ENCODE peak calls at places on chromosomes 11 and 22, in nine cellular contexts. E is endothelial cell of umbilical vein, J is mammary epithelial cell, C is mesenchymal stem cell, N is neuronal stem cell, Q is astrocyte, T is GM12878, X is IMR-90, R is K562. Z is an unnamed sample.

GRCh38 chr22:23715811-23716355 is 25.1 kb downstream of the RGL4 start:
- DNase-seq in E (no peak), J (no peak), C (no peak), N (no peak), Q (no peak), T (no peak), X (no peak), R (peak; percentile 13), Z (no peak)

GRCh38 chr22:21639359-21639758 is 2.7 kb upstream of the SDF2L1 start:
- DNase-seq in E (no peak), J (no peak), C (no peak), N (no peak), Q (no peak), T (no peak), X (no peak), R (no peak), Z (no peak)

GRCh38 chr11:75677275-75677674 is 8.4 kb upstream of the MAP6 start:
- DNase-seq in E (no peak), J (no peak), C (no peak), N (no peak), Q (no peak), T (no peak), X (no peak), R (no peak), Z (no peak)

GRCh38 chr22:39593061-39593930 is 22.7 kb downstream of the CACNA1I start:
- DNase-seq in E (peak; percentile 81), J (no peak), C (peak; percentile 35), N (no peak), Q (no peak), T (no peak), X (no peak), R (no peak), Z (peak; percentile 24)

GRCh38 chr11:119368121-119369034 is 13.1 kb downstream of the USP2 start:
- DNase-seq in E (no peak), J (no peak), C (peak; percentile 48), N (no peak), Q (no peak), T (no peak), X (peak; percentile 34), R (peak; percentile 76), Z (peak; percentile 23)

GRCh38 chr11:123815116-123815515 is 9.0 kb upstream of the OR6M1 start:
- DNase-seq in E (no peak), J (no peak), C (no peak), N (no peak), Q (no peak), T (no peak), X (no peak), R (no peak), Z (no peak)

GRCh38 chr22:27075028-27075678 is 417.8 kb downstream of the MIAT start:
- DNase-seq in E (no peak), J (no peak), C (no peak), N (no peak), Q (no peak), T (no peak), X (no peak), R (no peak), Z (no peak)

GRCh38 chr11:57303990-57304579 is 20.7 kb downstream of the TNKS1BP1 start:
- DNase-seq in E (no peak), J (peak; percentile 62), C (no peak), N (no peak), Q (peak; percentile 49), T (no peak), X (no peak), R (no peak), Z (peak; percentile 58)

GRCh38 chr11:29272019-29272654 is 744.7 kb downstream of the KCNA4 start:
- DNase-seq in E (peak; percentile 59), J (peak; percentile 51), C (peak; percentile 58), N (no peak), Q (peak; percentile 44), T (no peak), X (peak; percentile 55), R (no peak), Z (peak; percentile 54)

GRCh38 chr22:36770116-36770945 is 5.6 kb downstream of the IFT27 start:
- DNase-seq in E (no peak), J (no peak), C (no peak), N (peak; percentile 36), Q (no peak), T (no peak), X (no peak), R (no peak), Z (no peak)

GRCh38 chr11:114377612-114378267 is 22.6 kb downstream of the C11orf71 start:
- DNase-seq in E (no peak), J (peak; percentile 47), C (peak; percentile 43), N (no peak), Q (peak; percentile 78), T (no peak), X (peak; percentile 87), R (no peak), Z (peak; percentile 85)

GRCh38 chr11:118928870-118929495 is 3.3 kb upstream of the BCL9L start:
- DNase-seq in E (peak; percentile 79), J (peak; percentile 55), C (peak; percentile 88), N (no peak), Q (peak; percentile 45), T (no peak), X (peak; percentile 41), R (peak; percentile 70), Z (peak; percentile 53)

GRCh38 chr22:47291565-47292495 is 529.4 kb downstream of the TBC1D22A start:
- DNase-seq in E (no peak), J (no peak), C (no peak), N (no peak), Q (no peak), T (no peak), X (no peak), R (no peak), Z (no peak)

GRCh38 chr22:24331468-24332440 is 61.1 kb downstream of the SPECC1L start:
- DNase-seq in E (no peak), J (no peak), C (no peak), N (no peak), Q (peak; percentile 35), T (no peak), X (peak; percentile 44), R (no peak), Z (peak; percentile 39)

GRCh38 chr11:47617417-47617809 is 23.2 kb upstream of the C1QTNF4 start:
- DNase-seq in E (peak; percentile 26), J (no peak), C (peak; percentile 79), N (no peak), Q (peak; percentile 68), T (no peak), X (peak; percentile 85), R (no peak), Z (peak; percentile 76)

GRCh38 chr11:120798854-120799253 is 225.0 kb upstream of the TBCEL start:
- DNase-seq in E (no peak), J (no peak), C (no peak), N (no peak), Q (no peak), T (no peak), X (no peak), R (no peak), Z (no peak)

GRCh38 chr11:34457607-34458006 is 18.9 kb downstream of the CAT start:
- DNase-seq in E (no peak), J (no peak), C (no peak), N (no peak), Q (no peak), T (no peak), X (no peak), R (no peak), Z (no peak)

GRCh38 chr22:26681395-26681821 is 24.0 kb downstream of the MIAT start:
- DNase-seq in E (peak; percentile 57), J (no peak), C (peak; percentile 87), N (peak; percentile 62), Q (peak; percentile 86), T (no peak), X (peak; percentile 67), R (no peak), Z (peak; percentile 41)

GRCh38 chr22:19983701-19984100 is 32.9 kb downstream of the ARVCF start:
- DNase-seq in E (no peak), J (no peak), C (no peak), N (no peak), Q (no peak), T (no peak), X (no peak), R (no peak), Z (no peak)

GRCh38 chr22:19984201-19984753 is 32.3 kb downstream of the ARVCF start:
- DNase-seq in E (peak; percentile 39), J (peak; percentile 86), C (peak; percentile 78), N (no peak), Q (peak; percentile 68), T (no peak), X (peak; percentile 79), R (peak; percentile 70), Z (peak; percentile 47)

GRCh38 chr22:19986410-19987341 is 29.9 kb downstream of the ARVCF start:
- DNase-seq in E (peak; percentile 77), J (peak; percentile 72), C (peak; percentile 77), N (peak; percentile 78), Q (peak; percentile 39), T (no peak), X (peak; percentile 61), R (peak; percentile 100), Z (peak; percentile 56)

GRCh38 chr22:19986011-19986409 is 30.6 kb downstream of the ARVCF start:
- DNase-seq in E (no peak), J (no peak), C (no peak), N (no peak), Q (no peak), T (no peak), X (no peak), R (no peak), Z (no peak)

GRCh38 chr22:19984851-19985811 is 31.5 kb downstream of the ARVCF start:
- DNase-seq in E (no peak), J (no peak), C (no peak), N (no peak), Q (no peak), T (no peak), X (no peak), R (no peak), Z (no peak)
- H3K9ac ChIP-seq in E (no peak overlapping the region), J (no peak overlapping the region), C (no peak overlapping the region), N (no peak overlapping the region), Q (no peak overlapping the region), T (no peak overlapping the region), X (no peak overlapping the region), R (peak overlapping the region; percentile 91), Z (no peak overlapping the region)

DNA sequence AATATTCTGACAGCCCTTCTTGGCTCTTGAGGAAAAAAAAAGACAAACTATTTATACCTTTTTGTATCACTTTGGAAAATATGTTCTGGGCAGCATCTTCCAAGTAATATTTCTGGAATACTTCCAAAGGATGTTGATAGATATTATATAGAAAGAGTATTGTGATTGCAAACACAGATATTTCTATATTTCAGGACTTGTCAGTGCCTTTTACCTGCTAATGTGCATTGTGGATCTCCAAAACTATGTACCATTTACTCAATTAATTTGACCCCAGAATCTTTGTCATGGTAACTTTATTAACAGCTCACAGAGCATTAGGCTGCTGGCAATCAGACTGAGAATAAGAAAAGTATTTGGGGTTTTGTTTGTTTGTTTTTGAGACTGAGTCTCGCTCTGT is 16.7 kb upstream of the CCND1 start:
- DNase-seq in E (no peak), J (no peak), C (no peak), N (no peak), Q (no peak), T (no peak), X (no peak), R (no peak), Z (no peak)
- H3K4me2 ChIP-seq in E (no peak overlapping the region), J (no peak overlapping the region), C (no peak overlapping the region), N (no peak overlapping the region), Q (no peak overlapping the region), T (no peak overlapping the region), X (no peak overlapping the region), R (no peak overlapping the region), Z (no peak overlapping the region)

GRCh38 chr11:70725786-70726185 is 327.5 kb downstream of the CTTN start:
- DNase-seq in E (no peak), J (no peak), C (no peak), N (no peak), Q (no peak), T (no peak), X (no peak), R (no peak), Z (no peak)
- H3K9ac ChIP-seq in E (no peak overlapping the region), J (no peak overlapping the region), C (no peak overlapping the region), N (no peak overlapping the region), Q (no peak overlapping the region), T (no peak overlapping the region), X (no peak overlapping the region), R (no peak overlapping the region), Z (no peak overlapping the region)

GRCh38 chr11:44605068-44605708 is 39.7 kb downstream of the CD82 start:
- DNase-seq in E (no peak), J (no peak), C (no peak), N (no peak), Q (no peak), T (no peak), X (no peak), R (no peak), Z (no peak)
- H3K4me2 ChIP-seq in E (no peak overlapping the region), J (no peak overlapping the region), C (no peak overlapping the region), N (no peak overlapping the region), Q (no peak overlapping the region), T (no peak overlapping the region), X (no peak overlapping the region), R (no peak overlapping the region), Z (no peak overlapping the region)

Z was measured in fibroblast of lung.